ENCODE peak calls at places on chromosomes 2 and 18, in ten cellular contexts. One of them, this sample, is unnamed.

GRCh38 chr2:215797676-215798075 is 215.7 kb downstream of the MREG start:
- DNase-seq in activated T-cell treated with anti-CD3 and anti-CD28 coated beads for 24 hours: no peak
- DNase-seq in HT-29: no peak
- DNase-seq in amygdala: no peak
- DNase-seq in heart left ventricle: no peak
- DNase-seq in HS-5: no peak
- DNase-seq in SW 1271: no peak
- DNase-seq in GM12865: no peak
- DNase-seq in ELF-1: no peak
- DNase-seq in pancreas: no peak
- DNase-seq in this sample: no peak

GRCh38 chr18:67425724-67426123 is 90.8 kb downstream of the DSEL start:
- DNase-seq in activated T-cell treated with anti-CD3 and anti-CD28 coated beads for 24 hours: no peak
- DNase-seq in HT-29: no peak
- DNase-seq in amygdala: no peak
- DNase-seq in heart left ventricle: no peak
- DNase-seq in HS-5: peak
- DNase-seq in SW 1271: no peak
- DNase-seq in GM12865: no peak
- DNase-seq in ELF-1: no peak
- DNase-seq in pancreas: no peak
- DNase-seq in this sample: peak

GRCh38 chr2:51782874-51783765 is 751.2 kb upstream of the NRXN1 start:
- DNase-seq in activated T-cell treated with anti-CD3 and anti-CD28 coated beads for 24 hours: no peak
- DNase-seq in HT-29: peak
- DNase-seq in amygdala: no peak
- DNase-seq in heart left ventricle: peak
- DNase-seq in HS-5: no peak
- DNase-seq in SW 1271: no peak
- DNase-seq in GM12865: no peak
- DNase-seq in ELF-1: no peak
- DNase-seq in pancreas: no peak
- DNase-seq in this sample: no peak

GRCh38 chr2:73933194-73933593 is 6.5 kb downstream of the DGUOK start:
- DNase-seq in activated T-cell treated with anti-CD3 and anti-CD28 coated beads for 24 hours: no peak
- DNase-seq in HT-29: no peak
- DNase-seq in amygdala: no peak
- DNase-seq in heart left ventricle: no peak
- DNase-seq in HS-5: no peak
- DNase-seq in SW 1271: no peak
- DNase-seq in GM12865: no peak
- DNase-seq in ELF-1: no peak
- DNase-seq in pancreas: no peak
- DNase-seq in this sample: no peak

GRCh38 chr2:20424300-20425290 is 22.3 kb upstream of the RHOB start:
- DNase-seq in activated T-cell treated with anti-CD3 and anti-CD28 coated beads for 24 hours: no peak
- DNase-seq in HT-29: no peak
- DNase-seq in amygdala: no peak
- DNase-seq in heart left ventricle: peak
- DNase-seq in HS-5: peak
- DNase-seq in SW 1271: peak
- DNase-seq in GM12865: peak
- DNase-seq in ELF-1: peak
- DNase-seq in pancreas: no peak
- DNase-seq in this sample: peak

GRCh38 chr2:121648611-121649401 is 456 bp downstream of the CLASP1 start:
- DNase-seq in activated T-cell treated with anti-CD3 and anti-CD28 coated beads for 24 hours: peak
- DNase-seq in HT-29: peak
- DNase-seq in amygdala: peak
- DNase-seq in heart left ventricle: peak
- DNase-seq in HS-5: peak
- DNase-seq in SW 1271: peak
- DNase-seq in GM12865: peak
- DNase-seq in ELF-1: peak
- DNase-seq in pancreas: peak
- DNase-seq in this sample: no peak

GRCh38 chr2:8368463-8368862 is 313.4 kb upstream of the ID2 start:
- DNase-seq in activated T-cell treated with anti-CD3 and anti-CD28 coated beads for 24 hours: no peak
- DNase-seq in HT-29: no peak
- DNase-seq in amygdala: no peak
- DNase-seq in heart left ventricle: no peak
- DNase-seq in HS-5: no peak
- DNase-seq in SW 1271: no peak
- DNase-seq in GM12865: peak
- DNase-seq in ELF-1: no peak
- DNase-seq in pancreas: no peak
- DNase-seq in this sample: no peak

GRCh38 chr2:64404743-64405142 is 49.2 kb upstream of the LGALSL start:
- DNase-seq in activated T-cell treated with anti-CD3 and anti-CD28 coated beads for 24 hours: no peak
- DNase-seq in HT-29: peak
- DNase-seq in amygdala: peak
- DNase-seq in heart left ventricle: peak
- DNase-seq in HS-5: no peak
- DNase-seq in SW 1271: no peak
- DNase-seq in GM12865: no peak
- DNase-seq in ELF-1: peak
- DNase-seq in pancreas: peak
- DNase-seq in this sample: no peak

GRCh38 chr2:39665811-39666488 is at the start of gene TMEM178A:
- DNase-seq in activated T-cell treated with anti-CD3 and anti-CD28 coated beads for 24 hours: no peak
- DNase-seq in HT-29: no peak
- DNase-seq in amygdala: no peak
- DNase-seq in heart left ventricle: no peak
- DNase-seq in HS-5: no peak
- DNase-seq in SW 1271: no peak
- DNase-seq in GM12865: no peak
- DNase-seq in ELF-1: peak
- DNase-seq in pancreas: no peak
- DNase-seq in this sample: no peak

GRCh38 chr2:192000196-192000990 is 153.5 kb upstream of the CAVIN2 start:
- DNase-seq in activated T-cell treated with anti-CD3 and anti-CD28 coated beads for 24 hours: no peak
- DNase-seq in HT-29: no peak
- DNase-seq in amygdala: no peak
- DNase-seq in heart left ventricle: no peak
- DNase-seq in HS-5: no peak
- DNase-seq in SW 1271: no peak
- DNase-seq in GM12865: no peak
- DNase-seq in ELF-1: no peak
- DNase-seq in pancreas: no peak
- DNase-seq in this sample: no peak

GRCh38 chr2:196105956-196106355 is 37.3 kb upstream of the DNAH7 start:
- DNase-seq in activated T-cell treated with anti-CD3 and anti-CD28 coated beads for 24 hours: no peak
- DNase-seq in HT-29: no peak
- DNase-seq in amygdala: no peak
- DNase-seq in heart left ventricle: no peak
- DNase-seq in HS-5: no peak
- DNase-seq in SW 1271: no peak
- DNase-seq in GM12865: no peak
- DNase-seq in ELF-1: no peak
- DNase-seq in pancreas: no peak
- DNase-seq in this sample: no peak

GRCh38 chr2:129233166-129233565 is 746.3 kb upstream of the RAB6C start:
- DNase-seq in activated T-cell treated with anti-CD3 and anti-CD28 coated beads for 24 hours: no peak
- DNase-seq in HT-29: no peak
- DNase-seq in amygdala: no peak
- DNase-seq in heart left ventricle: no peak
- DNase-seq in HS-5: no peak
- DNase-seq in SW 1271: no peak
- DNase-seq in GM12865: no peak
- DNase-seq in ELF-1: no peak
- DNase-seq in pancreas: no peak
- DNase-seq in this sample: no peak

GRCh38 chr2:108965540-108966299 is 23.3 kb downstream of the EDAR start:
- DNase-seq in activated T-cell treated with anti-CD3 and anti-CD28 coated beads for 24 hours: no peak
- DNase-seq in HT-29: no peak
- DNase-seq in amygdala: no peak
- DNase-seq in heart left ventricle: no peak
- DNase-seq in HS-5: no peak
- DNase-seq in SW 1271: no peak
- DNase-seq in GM12865: no peak
- DNase-seq in ELF-1: peak
- DNase-seq in pancreas: no peak
- DNase-seq in this sample: no peak

GRCh38 chr2:110101280-110101844 is 14.3 kb downstream of the MALL start:
- DNase-seq in activated T-cell treated with anti-CD3 and anti-CD28 coated beads for 24 hours: no peak
- DNase-seq in HT-29: peak
- DNase-seq in amygdala: peak
- DNase-seq in heart left ventricle: peak
- DNase-seq in HS-5: peak
- DNase-seq in SW 1271: peak
- DNase-seq in GM12865: no peak
- DNase-seq in ELF-1: peak
- DNase-seq in pancreas: peak
- DNase-seq in this sample: peak

GRCh38 chr2:218964041-218964771 is 4.7 kb downstream of the CDK5R2 start:
- DNase-seq in activated T-cell treated with anti-CD3 and anti-CD28 coated beads for 24 hours: no peak
- DNase-seq in HT-29: no peak
- DNase-seq in amygdala: peak
- DNase-seq in heart left ventricle: no peak
- DNase-seq in HS-5: peak
- DNase-seq in SW 1271: no peak
- DNase-seq in GM12865: no peak
- DNase-seq in ELF-1: peak
- DNase-seq in pancreas: no peak
- DNase-seq in this sample: no peak

GRCh38 chr18:59416818-59417217 is 57.8 kb upstream of the LMAN1 start:
- DNase-seq in activated T-cell treated with anti-CD3 and anti-CD28 coated beads for 24 hours: no peak
- DNase-seq in HT-29: no peak
- DNase-seq in amygdala: no peak
- DNase-seq in heart left ventricle: no peak
- DNase-seq in HS-5: no peak
- DNase-seq in SW 1271: no peak
- DNase-seq in GM12865: no peak
- DNase-seq in ELF-1: no peak
- DNase-seq in pancreas: no peak
- DNase-seq in this sample: no peak

GRCh38 chr2:64985457-64985856 is 3.7 kb upstream of the SLC1A4 start:
- DNase-seq in activated T-cell treated with anti-CD3 and anti-CD28 coated beads for 24 hours: no peak
- DNase-seq in HT-29: no peak
- DNase-seq in amygdala: no peak
- DNase-seq in heart left ventricle: peak
- DNase-seq in HS-5: no peak
- DNase-seq in SW 1271: no peak
- DNase-seq in GM12865: peak
- DNase-seq in ELF-1: no peak
- DNase-seq in pancreas: no peak
- DNase-seq in this sample: no peak

GRCh38 chr18:35389095-35389618 is 12.0 kb upstream of the ZNF396 start:
- DNase-seq in activated T-cell treated with anti-CD3 and anti-CD28 coated beads for 24 hours: no peak
- DNase-seq in HT-29: no peak
- DNase-seq in amygdala: no peak
- DNase-seq in heart left ventricle: no peak
- DNase-seq in HS-5: no peak
- DNase-seq in SW 1271: no peak
- DNase-seq in GM12865: no peak
- DNase-seq in ELF-1: no peak
- DNase-seq in pancreas: no peak
- DNase-seq in this sample: no peak

GRCh38 chr2:190209579-190209978 is 110.0 kb downstream of the HIBCH start:
- DNase-seq in activated T-cell treated with anti-CD3 and anti-CD28 coated beads for 24 hours: no peak
- DNase-seq in HT-29: no peak
- DNase-seq in amygdala: no peak
- DNase-seq in heart left ventricle: no peak
- DNase-seq in HS-5: no peak
- DNase-seq in SW 1271: no peak
- DNase-seq in GM12865: no peak
- DNase-seq in ELF-1: no peak
- DNase-seq in pancreas: no peak
- DNase-seq in this sample: no peak

GRCh38 chr2:118786691-118787090 is 60.8 kb downstream of the EN1 start:
- DNase-seq in activated T-cell treated with anti-CD3 and anti-CD28 coated beads for 24 hours: no peak
- DNase-seq in HT-29: no peak
- DNase-seq in amygdala: no peak
- DNase-seq in heart left ventricle: no peak
- DNase-seq in HS-5: no peak
- DNase-seq in SW 1271: no peak
- DNase-seq in GM12865: no peak
- DNase-seq in ELF-1: peak
- DNase-seq in pancreas: no peak
- DNase-seq in this sample: no peak

GRCh38 chr2:34475141-34475540 is 876.0 kb upstream of the FAM98A start:
- DNase-seq in activated T-cell treated with anti-CD3 and anti-CD28 coated beads for 24 hours: no peak
- DNase-seq in HT-29: no peak
- DNase-seq in amygdala: no peak
- DNase-seq in heart left ventricle: no peak
- DNase-seq in HS-5: no peak
- DNase-seq in SW 1271: no peak
- DNase-seq in GM12865: no peak
- DNase-seq in ELF-1: no peak
- DNase-seq in pancreas: no peak
- DNase-seq in this sample: no peak

GRCh38 chr2:182031956-182032355 is 46.3 kb downstream of the PPP1R1C start:
- DNase-seq in activated T-cell treated with anti-CD3 and anti-CD28 coated beads for 24 hours: no peak
- DNase-seq in HT-29: no peak
- DNase-seq in amygdala: no peak
- DNase-seq in heart left ventricle: no peak
- DNase-seq in HS-5: no peak
- DNase-seq in SW 1271: no peak
- DNase-seq in GM12865: no peak
- DNase-seq in ELF-1: no peak
- DNase-seq in pancreas: no peak
- DNase-seq in this sample: no peak

GRCh38 chr2:160859086-160859485 is 301.1 kb upstream of the TANK start:
- DNase-seq in activated T-cell treated with anti-CD3 and anti-CD28 coated beads for 24 hours: no peak
- DNase-seq in HT-29: peak
- DNase-seq in amygdala: no peak
- DNase-seq in heart left ventricle: no peak
- DNase-seq in HS-5: no peak
- DNase-seq in SW 1271: no peak
- DNase-seq in GM12865: no peak
- DNase-seq in ELF-1: no peak
- DNase-seq in pancreas: no peak
- DNase-seq in this sample: no peak

GRCh38 chr2:56811401-56811800 is 627.6 kb downstream of the CCDC85A start:
- DNase-seq in activated T-cell treated with anti-CD3 and anti-CD28 coated beads for 24 hours: no peak
- DNase-seq in HT-29: no peak
- DNase-seq in amygdala: no peak
- DNase-seq in heart left ventricle: no peak
- DNase-seq in HS-5: no peak
- DNase-seq in SW 1271: no peak
- DNase-seq in GM12865: no peak
- DNase-seq in ELF-1: no peak
- DNase-seq in pancreas: no peak
- DNase-seq in this sample: no peak

GRCh38 chr2:160401895-160402294 is 91.7 kb downstream of the RBMS1 start:
- DNase-seq in activated T-cell treated with anti-CD3 and anti-CD28 coated beads for 24 hours: no peak
- DNase-seq in HT-29: no peak
- DNase-seq in amygdala: no peak
- DNase-seq in heart left ventricle: no peak
- DNase-seq in HS-5: no peak
- DNase-seq in SW 1271: no peak
- DNase-seq in GM12865: no peak
- DNase-seq in ELF-1: no peak
- DNase-seq in pancreas: no peak
- DNase-seq in this sample: no peak

GRCh38 chr2:127403460-127403859 is 14.8 kb upstream of the PROC start:
- DNase-seq in activated T-cell treated with anti-CD3 and anti-CD28 coated beads for 24 hours: no peak
- DNase-seq in HT-29: no peak
- DNase-seq in amygdala: no peak
- DNase-seq in heart left ventricle: no peak
- DNase-seq in HS-5: no peak
- DNase-seq in SW 1271: no peak
- DNase-seq in GM12865: no peak
- DNase-seq in ELF-1: no peak
- DNase-seq in pancreas: no peak
- DNase-seq in this sample: no peak

GRCh38 chr18:60493066-60493465 is 120.5 kb upstream of the MC4R start:
- DNase-seq in activated T-cell treated with anti-CD3 and anti-CD28 coated beads for 24 hours: no peak
- DNase-seq in HT-29: no peak
- DNase-seq in amygdala: no peak
- DNase-seq in heart left ventricle: no peak
- DNase-seq in HS-5: no peak
- DNase-seq in SW 1271: no peak
- DNase-seq in GM12865: no peak
- DNase-seq in ELF-1: peak
- DNase-seq in pancreas: no peak
- DNase-seq in this sample: no peak

GRCh38 chr2:47064076-47064475 is 91.0 kb downstream of the STPG4 start:
- DNase-seq in activated T-cell treated with anti-CD3 and anti-CD28 coated beads for 24 hours: no peak
- DNase-seq in HT-29: no peak
- DNase-seq in amygdala: no peak
- DNase-seq in heart left ventricle: no peak
- DNase-seq in HS-5: no peak
- DNase-seq in SW 1271: no peak
- DNase-seq in GM12865: no peak
- DNase-seq in ELF-1: no peak
- DNase-seq in pancreas: no peak
- DNase-seq in this sample: no peak

This sample was measured in BJ.